ENCODE peak calls at places on chromosomes 4 and X, in ten cellular contexts. E is small intestine, Y is H4, U is posterior vena cava, P is A549, F is WERI-Rb-1, H is fibroblast of mammary gland, X is GM12891, N is A673, K is head of caudate nucleus. S is an unnamed sample.

GRCh38 chrX:103681443-103681842 is 5.1 kb downstream of the MORF4L2 start:
- DNase-seq in E (no peak), Y (no peak), U (no peak), P (no peak), F (no peak), H (peak; percentile 56), X (no peak), N (no peak), K (no peak), S (no peak)

GRCh38 chr4:24808955-24809354 is 13.6 kb downstream of the SOD3 start:
- DNase-seq in E (no peak), Y (no peak), U (no peak), P (no peak), F (no peak), H (no peak), X (no peak), N (no peak), K (no peak), S (no peak)

GRCh38 chrX:71667328-71668247 is at the start of gene LOC101059915:
- DNase-seq in E (no peak), Y (no peak), U (no peak), P (no peak), F (no peak), H (no peak), X (no peak), N (no peak), K (no peak), S (no peak)

GRCh38 chr4:147084861-147085260 is 139.2 kb upstream of the TTC29 start:
- DNase-seq in E (no peak), Y (no peak), U (no peak), P (no peak), F (no peak), H (no peak), X (no peak), N (no peak), K (no peak), S (no peak)

GRCh38 chr4:56550642-56551041 is 45.1 kb downstream of the ARL9 start:
- DNase-seq in E (no peak), Y (no peak), U (no peak), P (no peak), F (no peak), H (no peak), X (no peak), N (no peak), K (no peak), S (no peak)

GRCh38 chr4:25424539-25425228 is 47.6 kb downstream of the ANAPC4 start:
- DNase-seq in E (peak; percentile 39), Y (no peak), U (no peak), P (no peak), F (no peak), H (no peak), X (no peak), N (no peak), K (no peak), S (no peak)

GRCh38 chrX:143669395-143669794 is 33.5 kb upstream of the SLITRK4 start:
- DNase-seq in E (no peak), Y (peak; percentile 9), U (no peak), P (no peak), F (no peak), H (peak; percentile 12), X (no peak), N (peak; percentile 13), K (no peak), S (no peak)

GRCh38 chr4:87530868-87531267 is 1.7 kb upstream of the SPARCL1 start:
- DNase-seq in E (peak; percentile 10), Y (no peak), U (peak; percentile 83), P (no peak), F (no peak), H (peak; percentile 98), X (no peak), N (no peak), K (no peak), S (no peak)

GRCh38 chr4:8200302-8200975 is 1.3 kb downstream of the SH3TC1 start:
- DNase-seq in E (peak; percentile 7), Y (peak; percentile 38), U (no peak), P (no peak), F (no peak), H (peak; percentile 14), X (no peak), N (no peak), K (peak; percentile 42), S (no peak)

GRCh38 chrX:118652717-118653116 is 74.7 kb upstream of the IL13RA1 start:
- DNase-seq in E (no peak), Y (no peak), U (no peak), P (no peak), F (no peak), H (peak; percentile 83), X (no peak), N (no peak), K (no peak), S (no peak)

GRCh38 chr4:1410491-1411325 is 4.5 kb upstream of the NKX1-1 start:
- DNase-seq in E (no peak), Y (peak; percentile 36), U (peak; percentile 88), P (no peak), F (peak; percentile 78), H (peak; percentile 29), X (peak; percentile 59), N (peak; percentile 76), K (no peak), S (peak; percentile 96)

GRCh38 chrX:129696463-129697155 is 41.9 kb upstream of the APLN start:
- DNase-seq in E (no peak), Y (no peak), U (no peak), P (no peak), F (no peak), H (no peak), X (no peak), N (no peak), K (no peak), S (no peak)

GRCh38 chrX:12950851-12951589 is 23.9 kb upstream of the TMSB4X start:
- DNase-seq in E (peak; percentile 39), Y (no peak), U (no peak), P (peak; percentile 76), F (peak; percentile 59), H (no peak), X (no peak), N (peak; percentile 61), K (no peak), S (peak; percentile 64)

GRCh38 chrX:109890300-109890699 is 112.6 kb upstream of the TMEM164 start:
- DNase-seq in E (no peak), Y (no peak), U (no peak), P (no peak), F (no peak), H (no peak), X (no peak), N (no peak), K (no peak), S (no peak)

GRCh38 chr4:6595897-6596537 is 21.0 kb downstream of the MAN2B2 start:
- DNase-seq in E (peak; percentile 10), Y (no peak), U (no peak), P (peak; percentile 49), F (peak; percentile 33), H (peak; percentile 3), X (no peak), N (no peak), K (no peak), S (peak; percentile 54)

GRCh38 chr4:112938461-112939058 is 110.9 kb upstream of the ANK2 start:
- DNase-seq in E (peak; percentile 8), Y (peak; percentile 31), U (no peak), P (peak; percentile 27), F (no peak), H (peak; percentile 69), X (peak; percentile 5), N (peak; percentile 75), K (no peak), S (no peak)

GRCh38 chr4:3858765-3859388 is 92.7 kb downstream of the ADRA2C start:
- DNase-seq in E (no peak), Y (no peak), U (no peak), P (no peak), F (no peak), H (no peak), X (no peak), N (no peak), K (no peak), S (no peak)

GRCh38 chr4:148216321-148216720 is 225.9 kb downstream of the NR3C2 start:
- DNase-seq in E (no peak), Y (no peak), U (no peak), P (no peak), F (no peak), H (no peak), X (no peak), N (no peak), K (no peak), S (no peak)

GRCh38 chr4:85842540-85842939 is 367.6 kb downstream of the ARHGAP24 start:
- DNase-seq in E (peak; percentile 36), Y (peak; percentile 71), U (no peak), P (no peak), F (no peak), H (peak; percentile 28), X (no peak), N (no peak), K (peak; percentile 72), S (no peak)

GRCh38 chr4:149825336-149825735 is 9.7 kb upstream of the IQCM start:
- DNase-seq in E (no peak), Y (no peak), U (no peak), P (no peak), F (no peak), H (no peak), X (no peak), N (no peak), K (no peak), S (no peak)

GRCh38 chr4:5863461-5864113 is 29.3 kb downstream of the CRMP1 start:
- DNase-seq in E (no peak), Y (peak; percentile 88), U (no peak), P (peak; percentile 62), F (no peak), H (peak; percentile 97), X (no peak), N (peak; percentile 87), K (peak; percentile 75), S (no peak)

GRCh38 chrX:30831082-30831481 is 58.0 kb downstream of the TAB3 start:
- DNase-seq in E (no peak), Y (no peak), U (no peak), P (no peak), F (no peak), H (no peak), X (no peak), N (no peak), K (no peak), S (no peak)

GRCh38 chrX:103464774-103465117 is 54.5 kb downstream of the RAB40A start:
- DNase-seq in E (peak; percentile 55), Y (peak; percentile 55), U (no peak), P (peak; percentile 71), F (peak; percentile 50), H (peak; percentile 76), X (no peak), N (peak; percentile 81), K (peak; percentile 80), S (no peak)

GRCh38 chrX:51860679-51861078 is 32.7 kb upstream of the MAGED1 start:
- DNase-seq in E (peak; percentile 44), Y (peak; percentile 9), U (no peak), P (peak; percentile 25), F (peak; percentile 13), H (peak; percentile 60), X (no peak), N (peak; percentile 55), K (peak; percentile 54), S (peak; percentile 13)

GRCh38 chr4:108372678-108373077 is 203.9 kb upstream of the LEF1 start:
- DNase-seq in E (no peak), Y (no peak), U (no peak), P (no peak), F (no peak), H (no peak), X (no peak), N (no peak), K (no peak), S (no peak)

GRCh38 chrX:83516597-83516996 is 8.5 kb downstream of the POU3F4 start:
- DNase-seq in E (no peak), Y (no peak), U (no peak), P (no peak), F (no peak), H (no peak), X (no peak), N (no peak), K (no peak), S (no peak)

GRCh38 chrX:69015156-69015555 is 150.1 kb downstream of the PJA1 start:
- DNase-seq in E (no peak), Y (no peak), U (no peak), P (no peak), F (no peak), H (no peak), X (no peak), N (no peak), K (no peak), S (no peak)

GRCh38 chr4:88110826-88111225 is 47.6 kb downstream of the ABCG2 start:
- DNase-seq in E (peak; percentile 27), Y (no peak), U (no peak), P (peak; percentile 6), F (no peak), H (no peak), X (no peak), N (no peak), K (no peak), S (no peak)